ENCODE peak calls at places on chromosome 4, in five cellular contexts. Z is H1, P is neuronal stem cell, V is mesenchymal stem cell, M is trophoblast cell. C is an unnamed sample.

GRCh38 chr4:38044060-38044459 is 83.9 kb downstream of the PTTG2 start:
- DNase-seq in Z (no peak), P (no peak), V (no peak), M (no peak), C (no peak)

GRCh38 chr4:93228021-93228420 is 600.5 kb upstream of the ATOH1 start:
- DNase-seq in Z (no peak), P (no peak), V (no peak), M (no peak), C (no peak)

GRCh38 chr4:13543091-13543581 is 1.2 kb downstream of the NKX3-2 start:
- DNase-seq in Z (no peak), P (no peak), V (no peak), M (no peak), C (no peak)

GRCh38 chr4:185774815-185775684 is 36.9 kb downstream of the SORBS2 start:
- DNase-seq in Z (no peak), P (no peak), V (peak; percentile 80), M (no peak), C (no peak)

GRCh38 chr4:169952236-169953088 is 73.7 kb downstream of the MFAP3L start:
- DNase-seq in Z (no peak), P (no peak), V (no peak), M (no peak), C (no peak)

GRCh38 chr4:82044141-82044993 is 329.4 kb downstream of the HNRNPD start:
- DNase-seq in Z (peak; percentile 41), P (peak; percentile 72), V (peak; percentile 10), M (peak; percentile 54), C (peak; percentile 82)

GRCh38 chr4:128347930-128348660 is 60.5 kb upstream of the PGRMC2 start:
- DNase-seq in Z (no peak), P (no peak), V (peak; percentile 37), M (no peak), C (no peak)

GRCh38 chr4:172998527-172999469 is 169.8 kb upstream of the GALNT7 start:
- DNase-seq in Z (no peak), P (no peak), V (peak; percentile 53), M (no peak), C (no peak)

GRCh38 chr4:12724520-12724919 is 759.6 kb downstream of the RAB28 start:
- DNase-seq in Z (no peak), P (no peak), V (peak; percentile 6), M (peak; percentile 38), C (no peak)

GRCh38 chr4:181161669-181162068 is 1081.5 kb upstream of the TENM3 start:
- DNase-seq in Z (no peak), P (no peak), V (no peak), M (no peak), C (no peak)

GRCh38 chr4:185916683-185917082 is 104.7 kb upstream of the SORBS2 start:
- DNase-seq in Z (no peak), P (no peak), V (no peak), M (no peak), C (peak; percentile 44)

GRCh38 chr4:3364199-3364598 is 71.4 kb downstream of the RGS12 start:
- DNase-seq in Z (no peak), P (no peak), V (no peak), M (no peak), C (no peak)

DNA sequence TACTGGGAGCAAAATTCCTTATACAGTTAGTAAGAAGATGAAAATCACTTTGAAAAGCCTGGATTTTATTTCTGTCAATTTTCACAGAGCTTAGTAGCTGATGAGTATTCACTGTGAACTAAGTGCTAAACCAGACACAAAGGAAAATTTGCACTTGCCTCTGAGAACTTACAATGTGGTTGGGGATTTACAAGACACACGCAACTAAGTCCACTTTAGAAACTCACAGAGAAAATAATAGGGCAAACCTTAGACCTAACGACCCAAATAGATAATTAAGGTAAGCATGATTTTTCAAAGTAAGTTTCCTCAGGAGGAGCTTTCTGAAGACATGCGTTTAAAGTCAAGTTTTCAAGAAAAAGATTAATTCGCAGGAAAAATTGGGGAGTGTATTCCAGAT is 708.9 kb downstream of the ADGRL3 start:
- DNase-seq in Z (no peak), P (no peak), V (no peak), M (no peak), C (no peak)
- H2BK12ac ChIP-seq in Z (no peak overlapping the region), P (no peak overlapping the region), V (no peak overlapping the region), M (no peak overlapping the region), C (no peak overlapping the region)

GRCh38 chr4:70913947-70914445 is 11.8 kb downstream of the MOB1B start:
- DNase-seq in Z (no peak), P (no peak), V (peak; percentile 69), M (no peak), C (no peak)
- H3K23ac ChIP-seq in Z (no peak overlapping the region), P (no peak overlapping the region), V (no peak overlapping the region), M (no peak overlapping the region), C (no peak overlapping the region)

DNA sequence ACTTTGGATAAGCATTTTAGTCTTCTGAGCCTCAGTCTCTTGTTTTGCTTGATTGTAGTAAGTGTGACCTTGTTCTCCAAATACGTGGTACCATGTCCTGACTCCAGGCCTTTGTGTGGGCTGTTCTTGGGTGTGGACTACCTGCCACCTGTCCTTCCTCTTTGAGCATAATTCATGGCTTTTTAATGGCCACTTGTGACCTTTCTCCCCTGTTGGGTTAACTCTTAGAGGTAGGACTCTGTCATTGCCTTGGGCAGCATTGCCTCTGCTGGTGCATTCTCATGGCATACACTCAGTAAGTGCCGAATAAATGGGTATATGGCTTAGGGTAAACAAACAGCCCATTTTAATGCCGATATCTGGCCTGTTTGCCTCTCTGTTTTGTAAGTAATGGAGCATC is 3.0 kb downstream of the NSD2 start:
- DNase-seq in Z (no peak), P (no peak), V (no peak), M (no peak), C (no peak)
- H2AK5ac ChIP-seq in Z (no peak overlapping the region), P (no peak overlapping the region), V (peak overlapping the region; percentile 6), M (no peak overlapping the region), C (no peak overlapping the region)

GRCh38 chr4:11053601-11054000 is 369.0 kb upstream of the CLNK start:
- DNase-seq in Z (no peak), P (no peak), V (no peak), M (no peak), C (no peak)
- H2BK12ac ChIP-seq in Z (no peak overlapping the region), P (no peak overlapping the region), V (no peak overlapping the region), M (no peak overlapping the region), C (no peak overlapping the region)

DNA sequence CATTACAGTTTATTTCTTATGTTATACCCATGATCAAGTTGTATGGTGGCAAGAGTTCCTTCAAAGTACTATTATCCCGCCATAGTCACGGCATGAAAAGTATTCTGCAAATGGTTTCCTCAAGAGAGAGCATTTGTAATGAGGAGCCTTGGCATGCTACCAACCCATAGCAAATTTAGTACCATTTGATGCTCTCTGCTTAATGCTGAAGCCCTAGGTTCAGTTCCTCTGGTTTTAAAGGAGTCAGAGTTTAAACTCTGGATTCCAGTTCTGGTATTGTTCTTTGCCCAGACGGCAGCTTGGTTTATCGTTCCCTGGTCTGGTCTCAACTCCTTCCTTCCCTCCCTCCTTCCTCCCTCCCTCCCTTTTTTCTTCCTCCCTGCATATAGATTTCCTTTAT is 371.3 kb downstream of the BMPR1B start:
- DNase-seq in Z (no peak), P (no peak), V (no peak), M (no peak), C (no peak)
- H3K23ac ChIP-seq in Z (no peak overlapping the region), P (no peak overlapping the region), V (no peak overlapping the region), M (no peak overlapping the region), C (no peak overlapping the region)

GRCh38 chr4:52545099-52546069 is 113.7 kb downstream of the USP46 start:
- DNase-seq in Z (peak; percentile 39), P (peak; percentile 65), V (peak; percentile 74), M (peak; percentile 80), C (peak; percentile 74)
- H2AK5ac ChIP-seq in Z (no peak overlapping the region), P (peak overlapping the region; percentile 30), V (no peak overlapping the region), M (no peak overlapping the region), C (no peak overlapping the region)